ENCODE peak calls at places on chromosome 10, in ten cellular contexts. P, L, Q, N, A, O, D, V, J and B are unnamed samples.

GRCh38 chr10:4651404-4652037 is 174.5 kb upstream of the AKR1E2 start:
- DNase-seq in L (no peak), O (no peak), A (no peak), Q (no peak), V (no peak), D (peak), J (no peak), N (no peak), P (peak), B (no peak)

GRCh38 chr10:132361581-132362101 is 29.6 kb downstream of the LRRC27 start:
- DNase-seq in Q (no peak), L (no peak), P (no peak), V (no peak), D (no peak), J (no peak), A (no peak), O (no peak), N (no peak), B (no peak)

GRCh38 chr10:24310104-24310503 is 101.2 kb downstream of the KIAA1217 start:
- DNase-seq in D (peak), V (no peak), P (peak), Q (peak), N (no peak), O (no peak), A (no peak), J (no peak), L (no peak), B (no peak)

GRCh38 chr10:116918583-116918982 is 69.3 kb downstream of the ENO4 start:
- DNase-seq in P (no peak), Q (no peak), N (no peak), O (no peak), V (no peak), A (no peak), L (no peak), D (no peak), J (no peak), B (no peak)

GRCh38 chr10:11742779-11743298 is 657 bp downstream of the ECHDC3 start:
- DNase-seq in A (no peak), P (no peak), D (no peak), Q (no peak), O (no peak), J (no peak), V (peak), N (no peak), L (no peak), B (no peak)

GRCh38 chr10:101120884-101121660 is 10.0 kb upstream of the TLX1 start:
- DNase-seq in P (no peak), Q (no peak), J (no peak), N (no peak), D (no peak), O (no peak), A (no peak), V (peak), L (no peak), B (no peak)

GRCh38 chr10:31759124-31759798 is 169.4 kb downstream of the ARHGAP12 start:
- DNase-seq in Q (peak), L (no peak), V (peak), D (peak), J (peak), P (peak), N (peak), O (no peak), A (no peak), B (no peak)

GRCh38 chr10:132528064-132528800 is 9.4 kb upstream of the INPP5A start:
- DNase-seq in D (no peak), V (no peak), Q (peak), L (no peak), A (no peak), J (no peak), N (no peak), O (no peak), P (no peak), B (no peak)

GRCh38 chr10:124680675-124681074 is 63.5 kb downstream of the FAM53B start:
- DNase-seq in O (no peak), P (no peak), Q (no peak), J (no peak), L (no peak), A (no peak), D (no peak), V (no peak), N (no peak), B (no peak)

GRCh38 chr10:126955934-126956711 is 50.9 kb downstream of the DOCK1 start:
- DNase-seq in O (no peak), L (no peak), N (no peak), A (no peak), P (no peak), V (no peak), Q (no peak), D (no peak), J (no peak), B (no peak)

GRCh38 chr10:122010405-122011050 is 21.6 kb downstream of the TACC2 start:
- DNase-seq in A (no peak), O (no peak), Q (peak), D (no peak), J (no peak), L (no peak), P (no peak), V (no peak), N (no peak), B (no peak)

GRCh38 chr10:30125484-30125883 is 66.1 kb upstream of the JCAD start:
- DNase-seq in J (no peak), L (no peak), O (no peak), A (no peak), P (no peak), Q (no peak), V (no peak), N (no peak), D (no peak), B (no peak)

GRCh38 chr10:116429288-116429977 is 1.8 kb downstream of the PNLIPRP3 start:
- DNase-seq in L (no peak), A (no peak), O (no peak), D (peak), N (no peak), Q (no peak), J (no peak), P (peak), V (no peak), B (no peak)

GRCh38 chr10:42969147-42969546 is 107.7 kb upstream of the RET start:
- DNase-seq in L (no peak), O (no peak), A (no peak), P (no peak), D (no peak), J (no peak), V (no peak), Q (no peak), N (no peak), B (peak)

GRCh38 chr10:86961481-86962091 is 3.2 kb downstream of the SNCG start:
- DNase-seq in J (no peak), A (no peak), Q (no peak), V (no peak), D (no peak), P (peak), L (no peak), O (peak), N (no peak), B (no peak)

GRCh38 chr10:1102392-1102791 is 46.2 kb downstream of the WDR37 start:
- DNase-seq in P (no peak), L (no peak), J (no peak), O (no peak), Q (no peak), N (no peak), D (no peak), A (no peak), V (no peak), B (no peak)

GRCh38 chr10:132631348-132631735 is 93.8 kb downstream of the INPP5A start:
- DNase-seq in O (no peak), Q (peak), N (no peak), A (no peak), J (no peak), P (peak), V (no peak), L (no peak), D (peak), B (no peak)

GRCh38 chr10:60025279-60025678 is 118.9 kb upstream of the CCDC6 start:
- DNase-seq in O (no peak), V (no peak), D (no peak), N (no peak), A (no peak), L (no peak), Q (no peak), P (no peak), J (no peak), B (no peak)

GRCh38 chr10:29874604-29875269 is 184.6 kb downstream of the JCAD start:
- DNase-seq in V (no peak), Q (peak), D (no peak), P (no peak), J (no peak), A (no peak), L (no peak), N (no peak), O (no peak), B (no peak)

GRCh38 chr10:3074145-3074665 is 6.9 kb downstream of the PFKP start:
- DNase-seq in O (no peak), L (peak), P (peak), N (no peak), J (no peak), V (no peak), Q (no peak), A (no peak), D (peak), B (no peak)

GRCh38 chr10:68086910-68087309 is 11.8 kb upstream of the HERC4 start:
- DNase-seq in A (no peak), D (no peak), N (no peak), J (no peak), P (no peak), Q (no peak), V (no peak), L (no peak), O (no peak), B (no peak)

GRCh38 chr10:104345941-104346340 is 7.7 kb upstream of the ITPRIP start:
- DNase-seq in J (no peak), Q (no peak), D (no peak), P (no peak), N (no peak), V (no peak), L (no peak), A (no peak), O (no peak), B (no peak)

GRCh38 chr10:26438534-26439269 is 561 bp downstream of the APBB1IP start:
- DNase-seq in P (no peak), L (no peak), A (no peak), J (no peak), V (peak), O (no peak), Q (peak), N (no peak), D (no peak), B (no peak)

GRCh38 chr10:99927719-99928280 is 81.9 kb downstream of the DNMBP start:
- DNase-seq in P (no peak), O (no peak), L (no peak), J (no peak), Q (no peak), A (no peak), D (no peak), V (no peak), N (no peak), B (no peak)

GRCh38 chr10:99929360-99929759 is 80.4 kb downstream of the DNMBP start:
- DNase-seq in V (no peak), L (no peak), N (no peak), A (no peak), Q (no peak), P (no peak), D (no peak), J (no peak), O (no peak), B (no peak)

GRCh38 chr10:99926925-99927718 is 82.6 kb downstream of the DNMBP start:
- DNase-seq in P (peak), D (peak), L (no peak), O (peak), J (no peak), N (peak), Q (peak), V (no peak), A (no peak), B (peak)

GRCh38 chr10:99930731-99931550 is 78.8 kb downstream of the DNMBP start:
- DNase-seq in L (no peak), Q (no peak), D (peak), N (peak), J (no peak), O (no peak), P (peak), V (no peak), A (no peak), B (peak)
- TF ChIP-seq CTCF in L (no peak), Q (no peak), D (no peak), N (no peak), J (no peak), O (no peak), P (no peak), V (no peak), A (no peak), B (no peak)

GRCh38 chr10:44886966-44887365 is 24.2 kb upstream of the TMEM72 start:
- DNase-seq in D (no peak), O (no peak), N (no peak), Q (no peak), L (no peak), J (no peak), A (no peak), V (no peak), P (no peak), B (no peak)

GRCh38 chr10:44885710-44886109 is 25.4 kb upstream of the TMEM72 start:
- DNase-seq in D (no peak), N (no peak), A (no peak), Q (no peak), P (no peak), J (no peak), V (no peak), O (no peak), L (no peak), B (no peak)

GRCh38 chr10:44881639-44882038 is 29.5 kb upstream of the TMEM72 start:
- DNase-seq in V (no peak), O (no peak), D (no peak), P (no peak), Q (no peak), N (no peak), L (no peak), J (no peak), A (no peak), B (no peak)

GRCh38 chr10:44882146-44882720 is 28.9 kb upstream of the TMEM72 start:
- DNase-seq in D (no peak), V (no peak), N (no peak), J (no peak), A (no peak), Q (no peak), L (no peak), O (no peak), P (no peak), B (no peak)

GRCh38 chr10:44883581-44884331 is 27.4 kb upstream of the TMEM72 start:
- DNase-seq in N (no peak), L (peak), Q (no peak), P (no peak), V (no peak), D (no peak), A (no peak), J (no peak), O (no peak), B (no peak)
- TF ChIP-seq CTCF in N (no peak), L (no peak), Q (no peak), P (no peak), V (no peak), D (no peak), A (no peak), J (no peak), O (no peak), B (no peak)

GRCh38 chr10:70478191-70479160 is at the start of gene PALD1:
- DNase-seq in N (peak), L (peak), Q (peak), J (peak), A (no peak), D (no peak), V (peak), P (no peak), O (no peak), B (no peak)
- TF ChIP-seq CTCF in N (peak), L (no peak), Q (peak), J (peak), A (peak), D (no peak), V (no peak), P (peak), O (no peak), B (peak)

DNA sequence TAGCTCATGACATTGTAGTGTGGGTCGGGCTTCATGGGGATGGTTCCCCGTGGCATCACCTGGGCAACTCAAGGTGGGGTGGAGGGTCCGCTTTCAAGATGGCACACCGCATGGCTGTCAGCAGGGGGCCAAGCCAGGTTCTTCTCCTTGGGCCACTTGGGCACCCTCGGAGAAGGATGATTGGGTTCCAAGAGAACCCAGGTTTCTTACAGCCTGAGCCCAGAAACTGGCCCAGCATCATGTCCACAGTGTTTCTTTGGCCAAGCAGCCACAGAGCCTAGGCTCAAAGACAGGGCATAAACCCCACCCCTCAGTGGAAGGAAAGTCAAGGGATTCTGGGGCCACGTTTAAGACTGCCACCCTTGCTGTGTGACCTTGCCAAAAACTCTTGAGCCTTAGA is 110.6 kb downstream of the PTPN20 start:
- DNase-seq in V (no peak), O (no peak), J (no peak), A (no peak), Q (no peak), L (no peak), N (no peak), D (no peak), P (no peak), B (no peak)
- TF ChIP-seq CTCF in V (no peak), O (peak), J (no peak), A (no peak), Q (no peak), L (peak), N (peak), D (no peak), P (peak), B (no peak)